ENCODE peak calls at places on chromosomes 16 and 17, in eight cellular contexts. One of them, this sample, is unnamed. For H3K27me3, the result is how much of the 10 kb centered on the place peaks cover.

GRCh38 chr17:35291802-35292201 is 48.9 kb downstream of the SLFN5 start:
- DNase-seq in body of pancreas: no peak
- DNase-seq in Peyer's patch: no peak
- DNase-seq in adrenal gland: no peak
- DNase-seq in K562: no peak
- DNase-seq in stomach: no peak
- DNase-seq in endothelial cell of umbilical vein: no peak
- DNase-seq in GM12878: no peak
- DNase-seq in this sample: no peak

GRCh38 chr16:4521971-4522623 is 16.5 kb downstream of the CDIP1 start:
- DNase-seq in GM12878: no peak
- DNase-seq in body of pancreas: peak
- DNase-seq in K562: no peak
- DNase-seq in endothelial cell of umbilical vein: no peak
- DNase-seq in adrenal gland: no peak
- DNase-seq in Peyer's patch: no peak
- DNase-seq in stomach: no peak
- DNase-seq in this sample: no peak

GRCh38 chr17:30433514-30433913 is 43.7 kb upstream of the GOSR1 start:
- DNase-seq in GM12878: no peak
- DNase-seq in adrenal gland: no peak
- DNase-seq in endothelial cell of umbilical vein: peak
- DNase-seq in K562: no peak
- DNase-seq in stomach: peak
- DNase-seq in Peyer's patch: no peak
- DNase-seq in body of pancreas: peak
- DNase-seq in this sample: peak

GRCh38 chr17:19728114-19728495 is 11.7 kb upstream of the SLC47A2 start:
- DNase-seq in adrenal gland: peak
- DNase-seq in endothelial cell of umbilical vein: peak
- DNase-seq in GM12878: no peak
- DNase-seq in K562: no peak
- DNase-seq in stomach: peak
- DNase-seq in Peyer's patch: peak
- DNase-seq in body of pancreas: peak
- DNase-seq in this sample: peak

GRCh38 chr17:58329808-58330543 is 1.4 kb upstream of the TSPOAP1 start:
- DNase-seq in K562: no peak
- DNase-seq in Peyer's patch: no peak
- DNase-seq in stomach: no peak
- DNase-seq in body of pancreas: no peak
- DNase-seq in GM12878: peak
- DNase-seq in adrenal gland: no peak
- DNase-seq in endothelial cell of umbilical vein: no peak
- DNase-seq in this sample: no peak

GRCh38 chr16:81480856-81481821 is 36.5 kb downstream of the CMIP start:
- DNase-seq in body of pancreas: peak
- DNase-seq in GM12878: peak
- DNase-seq in stomach: peak
- DNase-seq in adrenal gland: peak
- DNase-seq in Peyer's patch: peak
- DNase-seq in K562: peak
- DNase-seq in endothelial cell of umbilical vein: no peak
- DNase-seq in this sample: peak

GRCh38 chr17:76556759-76557367 is 17.0 kb downstream of the PRCD start:
- DNase-seq in Peyer's patch: peak
- DNase-seq in GM12878: no peak
- DNase-seq in stomach: peak
- DNase-seq in body of pancreas: peak
- DNase-seq in endothelial cell of umbilical vein: no peak
- DNase-seq in adrenal gland: no peak
- DNase-seq in K562: no peak
- DNase-seq in this sample: no peak

GRCh38 chr17:29341726-29342125 is 47.8 kb upstream of the NUFIP2 start:
- DNase-seq in body of pancreas: no peak
- DNase-seq in adrenal gland: no peak
- DNase-seq in K562: no peak
- DNase-seq in stomach: no peak
- DNase-seq in endothelial cell of umbilical vein: no peak
- DNase-seq in Peyer's patch: no peak
- DNase-seq in GM12878: no peak
- DNase-seq in this sample: no peak

GRCh38 chr16:73036074-73036826 is 11.7 kb downstream of the ZFHX3 start:
- DNase-seq in adrenal gland: no peak
- DNase-seq in K562: no peak
- DNase-seq in body of pancreas: no peak
- DNase-seq in stomach: no peak
- DNase-seq in GM12878: peak
- DNase-seq in endothelial cell of umbilical vein: no peak
- DNase-seq in Peyer's patch: no peak
- DNase-seq in this sample: no peak

GRCh38 chr17:888998-889401 is 90.6 kb downstream of the NXN start:
- DNase-seq in stomach: no peak
- DNase-seq in endothelial cell of umbilical vein: no peak
- DNase-seq in adrenal gland: no peak
- DNase-seq in body of pancreas: no peak
- DNase-seq in GM12878: peak
- DNase-seq in Peyer's patch: no peak
- DNase-seq in K562: no peak
- DNase-seq in this sample: no peak

GRCh38 chr17:72569193-72569946 is 448.6 kb downstream of the SOX9 start:
- DNase-seq in stomach: peak
- DNase-seq in body of pancreas: peak
- DNase-seq in Peyer's patch: no peak
- DNase-seq in K562: no peak
- DNase-seq in adrenal gland: no peak
- DNase-seq in endothelial cell of umbilical vein: no peak
- DNase-seq in GM12878: no peak
- DNase-seq in this sample: no peak

GRCh38 chr16:81937305-81938038 is 73.8 kb downstream of the SDR42E1 start:
- DNase-seq in K562: no peak
- DNase-seq in GM12878: no peak
- DNase-seq in adrenal gland: no peak
- DNase-seq in endothelial cell of umbilical vein: no peak
- DNase-seq in body of pancreas: no peak
- DNase-seq in Peyer's patch: no peak
- DNase-seq in stomach: no peak
- DNase-seq in this sample: no peak

GRCh38 chr16:58418601-58419000 is 26.3 kb downstream of the GINS3 start:
- DNase-seq in endothelial cell of umbilical vein: peak
- DNase-seq in GM12878: no peak
- DNase-seq in body of pancreas: no peak
- DNase-seq in K562: peak
- DNase-seq in Peyer's patch: no peak
- DNase-seq in stomach: no peak
- DNase-seq in adrenal gland: peak
- DNase-seq in this sample: peak

GRCh38 chr17:20279631-20280030 is 187.7 kb downstream of the LGALS9B start:
- DNase-seq in endothelial cell of umbilical vein: no peak
- DNase-seq in Peyer's patch: no peak
- DNase-seq in K562: no peak
- DNase-seq in stomach: no peak
- DNase-seq in body of pancreas: no peak
- DNase-seq in adrenal gland: no peak
- DNase-seq in GM12878: no peak
- DNase-seq in this sample: no peak

GRCh38 chr17:1100382-1100781 is 79.4 kb downstream of the ABR start:
- DNase-seq in Peyer's patch: no peak
- DNase-seq in GM12878: no peak
- DNase-seq in K562: no peak
- DNase-seq in adrenal gland: no peak
- DNase-seq in endothelial cell of umbilical vein: no peak
- DNase-seq in body of pancreas: no peak
- DNase-seq in stomach: no peak
- DNase-seq in this sample: no peak

GRCh38 chr17:31309525-31309924 is 4.3 kb downstream of the EVI2B start:
- DNase-seq in GM12878: peak
- DNase-seq in body of pancreas: no peak
- DNase-seq in Peyer's patch: no peak
- DNase-seq in stomach: no peak
- DNase-seq in endothelial cell of umbilical vein: no peak
- DNase-seq in adrenal gland: no peak
- DNase-seq in K562: no peak
- DNase-seq in this sample: no peak

GRCh38 chr17:57697891-57698708 is 47.0 kb downstream of the CCDC182 start:
- DNase-seq in Peyer's patch: no peak
- DNase-seq in stomach: no peak
- DNase-seq in GM12878: no peak
- DNase-seq in adrenal gland: no peak
- DNase-seq in body of pancreas: no peak
- DNase-seq in endothelial cell of umbilical vein: no peak
- DNase-seq in K562: no peak
- DNase-seq in this sample: no peak

GRCh38 chr16:25109643-25110042 is 1.9 kb upstream of the LCMT1 start:
- DNase-seq in GM12878: no peak
- DNase-seq in K562: no peak
- DNase-seq in adrenal gland: peak
- DNase-seq in Peyer's patch: peak
- DNase-seq in body of pancreas: peak
- DNase-seq in endothelial cell of umbilical vein: peak
- DNase-seq in stomach: no peak
- DNase-seq in this sample: peak

GRCh38 chr16:25110392-25110947 is 1.1 kb upstream of the LCMT1 start:
- DNase-seq in Peyer's patch: no peak
- DNase-seq in GM12878: no peak
- DNase-seq in adrenal gland: no peak
- DNase-seq in K562: no peak
- DNase-seq in stomach: no peak
- DNase-seq in body of pancreas: no peak
- DNase-seq in endothelial cell of umbilical vein: no peak
- DNase-seq in this sample: peak

GRCh38 chr16:25108054-25108453 is 3.5 kb upstream of the LCMT1 start:
- DNase-seq in adrenal gland: no peak
- DNase-seq in Peyer's patch: peak
- DNase-seq in GM12878: no peak
- DNase-seq in endothelial cell of umbilical vein: no peak
- DNase-seq in K562: no peak
- DNase-seq in stomach: no peak
- DNase-seq in body of pancreas: no peak
- DNase-seq in this sample: no peak

GRCh38 chr16:25114121-25114520 is 2.6 kb downstream of the LCMT1 start:
- DNase-seq in GM12878: no peak
- DNase-seq in endothelial cell of umbilical vein: no peak
- DNase-seq in K562: no peak
- DNase-seq in Peyer's patch: no peak
- DNase-seq in body of pancreas: no peak
- DNase-seq in adrenal gland: no peak
- DNase-seq in stomach: no peak
- DNase-seq in this sample: no peak

GRCh38 chr16:25111403-25112166 is at the start of gene LCMT1:
- DNase-seq in K562: peak
- DNase-seq in stomach: peak
- DNase-seq in Peyer's patch: peak
- DNase-seq in body of pancreas: peak
- DNase-seq in endothelial cell of umbilical vein: peak
- DNase-seq in GM12878: peak
- DNase-seq in adrenal gland: peak
- DNase-seq in this sample: peak
- TF ChIP-seq POLR2A in K562: peak
- TF ChIP-seq POLR2A in stomach: peak
- TF ChIP-seq POLR2A in Peyer's patch: peak
- TF ChIP-seq POLR2A in body of pancreas: peak
- TF ChIP-seq POLR2A in endothelial cell of umbilical vein: peak
- TF ChIP-seq POLR2A in GM12878: peak
- TF ChIP-seq POLR2A in adrenal gland: peak
- TF ChIP-seq POLR2A in this sample: peak

DNA sequence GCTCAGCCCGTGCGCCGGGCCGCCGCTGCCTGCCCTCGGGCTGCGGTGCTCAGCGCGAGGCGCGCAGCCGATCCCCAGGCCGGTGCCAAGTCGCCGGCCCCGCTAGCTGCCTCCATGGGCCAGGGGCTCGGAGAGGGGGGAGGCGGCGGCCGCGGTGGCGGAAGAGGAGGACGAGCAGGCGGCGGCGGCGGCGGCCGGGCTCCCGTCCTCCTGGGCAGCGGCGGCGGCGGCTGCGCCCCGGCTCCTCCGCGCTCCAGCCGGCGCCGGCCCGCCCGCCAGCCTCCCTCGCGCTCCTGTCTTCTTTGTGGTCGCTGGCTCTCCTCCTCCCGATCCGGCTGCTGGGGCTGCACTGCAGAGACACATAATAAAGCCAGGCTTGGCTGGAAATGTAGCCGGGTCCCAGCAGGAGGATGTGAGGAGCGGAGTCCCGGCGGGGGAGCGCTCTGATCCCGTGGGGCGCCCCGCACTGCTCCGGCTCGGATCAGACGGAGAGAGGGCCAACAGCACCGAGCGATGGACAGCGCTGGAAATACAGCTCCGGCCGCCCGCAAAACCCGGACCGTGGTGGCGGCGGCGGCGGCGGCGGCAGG is 924 bp upstream of the ZNF423 start:
- DNase-seq in body of pancreas: peak
- DNase-seq in GM12878: no peak
- DNase-seq in Peyer's patch: peak
- DNase-seq in K562: peak
- DNase-seq in adrenal gland: peak
- DNase-seq in endothelial cell of umbilical vein: peak
- DNase-seq in stomach: peak
- DNase-seq in this sample: peak
- H3K27ac ChIP-seq in body of pancreas: peak
- H3K27ac ChIP-seq in GM12878: no peak
- H3K27ac ChIP-seq in Peyer's patch: peak
- H3K27ac ChIP-seq in K562: no peak
- H3K27ac ChIP-seq in adrenal gland: no peak
- H3K27ac ChIP-seq in endothelial cell of umbilical vein: no peak
- H3K27ac ChIP-seq in stomach: peak
- H3K27ac ChIP-seq in this sample: peak

GRCh38 chr17:36971508-36971907 is 22.8 kb downstream of the AATF start:
- DNase-seq in Peyer's patch: no peak
- DNase-seq in GM12878: no peak
- DNase-seq in K562: no peak
- DNase-seq in stomach: no peak
- DNase-seq in endothelial cell of umbilical vein: no peak
- DNase-seq in body of pancreas: no peak
- DNase-seq in adrenal gland: no peak
- DNase-seq in this sample: no peak
- H3K27me3 ChIP-seq in Peyer's patch: under half
- H3K27me3 ChIP-seq in GM12878: under half
- H3K27me3 ChIP-seq in K562: under half
- H3K27me3 ChIP-seq in stomach: under half
- H3K27me3 ChIP-seq in endothelial cell of umbilical vein: under half
- H3K27me3 ChIP-seq in body of pancreas: under half
- H3K27me3 ChIP-seq in adrenal gland: under half
- H3K27me3 ChIP-seq in this sample: under half

DNA sequence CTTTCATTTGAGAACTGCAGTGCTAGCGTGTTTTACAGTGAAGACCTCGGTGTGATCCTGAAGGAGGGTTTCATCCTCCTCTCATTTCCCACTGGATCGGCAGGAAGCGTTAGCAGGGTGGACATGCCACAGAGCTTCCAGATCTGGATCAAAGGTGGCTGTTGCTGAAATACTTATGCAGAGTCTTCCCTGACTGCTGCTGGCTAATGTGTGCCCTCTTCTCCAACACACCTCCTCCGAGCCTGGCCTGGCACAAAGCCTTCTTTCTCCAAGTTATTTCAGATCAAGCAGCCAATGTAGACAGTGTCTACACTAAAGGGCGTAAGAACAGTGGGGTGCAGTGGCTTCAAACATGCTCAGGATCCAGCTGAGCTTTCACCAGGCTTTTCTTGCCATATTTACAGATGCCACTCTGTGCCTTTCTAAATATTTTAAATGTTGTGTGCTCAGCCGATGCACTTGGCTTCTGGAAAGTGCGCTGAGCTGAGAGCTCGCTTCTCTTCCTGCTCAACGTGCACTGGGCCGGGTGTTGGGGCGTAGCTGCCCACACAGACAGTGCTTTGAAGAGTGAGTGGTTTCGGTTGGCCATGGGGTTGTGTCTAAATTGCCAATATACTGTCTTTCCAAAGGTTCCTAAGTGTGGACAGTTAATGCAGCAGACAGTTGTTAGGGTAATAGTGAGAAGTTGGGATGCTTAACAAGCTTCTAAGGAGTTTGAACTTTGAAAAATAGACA is 2.1 kb downstream of the ZNF750 start:
- DNase-seq in stomach: no peak
- DNase-seq in adrenal gland: no peak
- DNase-seq in K562: no peak
- DNase-seq in body of pancreas: no peak
- DNase-seq in GM12878: no peak
- DNase-seq in Peyer's patch: no peak
- DNase-seq in endothelial cell of umbilical vein: no peak
- DNase-seq in this sample: no peak
- TF ChIP-seq POLR2A in stomach: no peak
- TF ChIP-seq POLR2A in adrenal gland: no peak
- TF ChIP-seq POLR2A in K562: no peak
- TF ChIP-seq POLR2A in body of pancreas: no peak
- TF ChIP-seq POLR2A in GM12878: no peak
- TF ChIP-seq POLR2A in Peyer's patch: no peak
- TF ChIP-seq POLR2A in endothelial cell of umbilical vein: no peak
- TF ChIP-seq POLR2A in this sample: no peak